ENCODE peak calls at places on chromosomes 7 and 10, in six cellular contexts. O is lower lobe of right lung; S is H54; P is effector memory CD8-positive, alpha-beta T cell; Q is nucleus accumbens; Z is activated CD4-positive, alpha-beta T cell treated with anti-CD3 and anti-CD28 coated beads for 48 hours. G is an unnamed sample.

GRCh38 chr10:80158126-80158525 is 25.6 kb downstream of the PLAC9 start:
- DNase-seq in O (no peak), S (no peak), P (no peak), Q (no peak), Z (no peak), G (no peak)

GRCh38 chr10:131821378-131822012 is 79.3 kb upstream of the PPP2R2D start:
- DNase-seq in O (peak), S (no peak), P (no peak), Q (no peak), Z (no peak), G (no peak)

GRCh38 chr7:15620491-15621185 is 58.8 kb upstream of the AGMO start:
- DNase-seq in O (no peak), S (no peak), P (no peak), Q (no peak), Z (no peak), G (no peak)

GRCh38 chr10:111990734-111991133 is 192.8 kb downstream of the GPAM start:
- DNase-seq in O (no peak), S (no peak), P (no peak), Q (no peak), Z (no peak), G (no peak)

GRCh38 chr10:96512524-96512991 is 1.2 kb downstream of the TLL2 start:
- DNase-seq in O (no peak), S (no peak), P (no peak), Q (no peak), Z (peak), G (no peak)

GRCh38 chr10:96450514-96451207 is 63.1 kb downstream of the TLL2 start:
- DNase-seq in O (no peak), S (no peak), P (no peak), Q (no peak), Z (no peak), G (no peak)

GRCh38 chr7:1537631-1538412 is 7.3 kb downstream of the MAFK start:
- DNase-seq in O (peak), S (peak), P (no peak), Q (peak), Z (peak), G (no peak)

GRCh38 chr10:131453772-131454634 is 142.5 kb upstream of the TCERG1L start:
- DNase-seq in O (no peak), S (peak), P (no peak), Q (peak), Z (peak), G (peak)

GRCh38 chr10:78042058-78042751 is 8.5 kb downstream of the RPS24 start:
- DNase-seq in O (no peak), S (no peak), P (no peak), Q (no peak), Z (no peak), G (no peak)

GRCh38 chr10:49568235-49568634 is 29.3 kb upstream of the ERCC6 start:
- DNase-seq in O (no peak), S (no peak), P (no peak), Q (no peak), Z (no peak), G (no peak)

GRCh38 chr10:34670101-34670500 is 145.0 kb downstream of the PARD3 start:
- DNase-seq in O (no peak), S (no peak), P (no peak), Q (no peak), Z (no peak), G (no peak)

GRCh38 chr7:29859491-29860180 is 53.3 kb downstream of the WIPF3 start:
- DNase-seq in O (no peak), S (no peak), P (no peak), Q (no peak), Z (no peak), G (no peak)

GRCh38 chr10:112304460-112304859 is 21.3 kb downstream of the TECTB start:
- DNase-seq in O (no peak), S (no peak), P (no peak), Q (no peak), Z (no peak), G (no peak)

GRCh38 chr10:51389415-51390342 is 309.7 kb downstream of the CSTF2T start:
- DNase-seq in O (no peak), S (peak), P (no peak), Q (no peak), Z (peak), G (peak)